ENCODE peak calls at places on chromosomes 6 and 20, in six cellular contexts. F is KBM-7, H is NCI-H446, X is heart left ventricle, N is sciatic nerve, L is psoas muscle. Y is an unnamed sample.

GRCh38 chr6:15779726-15780125 is 116.9 kb upstream of the DTNBP1 start:
- DNase-seq in F (no peak), H (no peak), X (no peak), N (no peak), L (no peak), Y (no peak)

GRCh38 chr6:37794825-37795224 is 24.7 kb upstream of the ZFAND3 start:
- DNase-seq in F (no peak), H (no peak), X (no peak), N (no peak), L (peak), Y (no peak)

GRCh38 chr20:22698443-22698842 is 114.1 kb upstream of the FOXA2 start:
- DNase-seq in F (no peak), H (no peak), X (no peak), N (no peak), L (no peak), Y (no peak)

GRCh38 chr6:107458687-107459282 is 579 bp downstream of the PDSS2 start:
- DNase-seq in F (no peak), H (no peak), X (no peak), N (peak), L (peak), Y (no peak)

GRCh38 chr6:53728570-53729194 is 63.1 kb upstream of the KLHL31 start:
- DNase-seq in F (peak), H (peak), X (peak), N (peak), L (peak), Y (no peak)

GRCh38 chr20:21323640-21324039 is 20.5 kb downstream of the XRN2 start:
- DNase-seq in F (no peak), H (no peak), X (no peak), N (no peak), L (no peak), Y (no peak)

GRCh38 chr20:59645316-59645715 is 41.0 kb downstream of the PHACTR3 start:
- DNase-seq in F (no peak), H (no peak), X (no peak), N (no peak), L (no peak), Y (peak)

GRCh38 chr6:4853782-4854511 is 77.7 kb downstream of the CDYL start:
- DNase-seq in F (no peak), H (no peak), X (no peak), N (no peak), L (no peak), Y (no peak)

GRCh38 chr6:157241411-157241979 is 81.8 kb downstream of the TMEM242 start:
- DNase-seq in F (no peak), H (no peak), X (peak), N (no peak), L (no peak), Y (no peak)

GRCh38 chr6:114080891-114081510 is 110.1 kb upstream of the HDAC2 start:
- DNase-seq in F (no peak), H (no peak), X (no peak), N (no peak), L (no peak), Y (no peak)

GRCh38 chr6:37288247-37288646 is 30.3 kb upstream of the TMEM217 start:
- DNase-seq in F (no peak), H (no peak), X (no peak), N (no peak), L (no peak), Y (no peak)

GRCh38 chr20:2533118-2533517 is 3.3 kb upstream of the TMC2 start:
- DNase-seq in F (no peak), H (no peak), X (no peak), N (no peak), L (no peak), Y (no peak)

GRCh38 chr6:16564430-16564829 is 196.8 kb downstream of the ATXN1 start:
- DNase-seq in F (no peak), H (no peak), X (no peak), N (no peak), L (no peak), Y (no peak)

GRCh38 chr6:118775381-118775780 is 118.6 kb upstream of the ASF1A start:
- DNase-seq in F (no peak), H (no peak), X (no peak), N (no peak), L (no peak), Y (peak)

GRCh38 chr6:42720739-42721138 is 1.7 kb downstream of the PRPH2 start:
- DNase-seq in F (no peak), H (no peak), X (no peak), N (no peak), L (no peak), Y (no peak)

GRCh38 chr6:15327271-15327670 is 81.4 kb downstream of the JARID2 start:
- DNase-seq in F (peak), H (no peak), X (no peak), N (no peak), L (no peak), Y (no peak)

GRCh38 chr6:156511570-156511969 is 265.6 kb upstream of the ARID1B start:
- DNase-seq in F (no peak), H (no peak), X (no peak), N (no peak), L (no peak), Y (no peak)

GRCh38 chr20:53940883-53941546 is 129.4 kb downstream of the BCAS1 start:
- DNase-seq in F (peak), H (no peak), X (no peak), N (no peak), L (no peak), Y (no peak)

GRCh38 chr20:32773880-32774279 is 11.7 kb downstream of the DNMT3B start:
- DNase-seq in F (no peak), H (no peak), X (no peak), N (no peak), L (no peak), Y (no peak)

GRCh38 chr6:166955865-166956443 is 396 bp downstream of the RNASET2 start:
- DNase-seq in F (no peak), H (no peak), X (no peak), N (no peak), L (peak), Y (no peak)

GRCh38 chr6:161949531-161949930 is 675.7 kb upstream of the AGPAT4 start:
- DNase-seq in F (no peak), H (no peak), X (no peak), N (no peak), L (no peak), Y (no peak)

GRCh38 chr6:105263685-105264298 is 84.0 kb upstream of the POPDC3 start:
- DNase-seq in F (no peak), H (no peak), X (no peak), N (no peak), L (no peak), Y (no peak)

GRCh38 chr6:159728552-159728951 is 1.2 kb downstream of the WTAP start:
- DNase-seq in F (no peak), H (no peak), X (no peak), N (no peak), L (no peak), Y (no peak)

Y was measured in right atrium auricular region.